ENCODE peak calls at places on chromosomes 4 and X, in four cellular contexts. H is nucleus accumbens, Y is iPS-NIHi11, K is endodermal cell. T is an unnamed sample.
A peak's percentile ranks its signal among the peaks of the same experiment; 100 is the strongest.

GRCh38 chr4:152944678-152945320 is 8.7 kb downstream of the FHDC1 start:
- DNase-seq in H (no peak), Y (no peak), K (no peak), T (no peak)

GRCh38 chr4:129378346-129378745 is 282.4 kb downstream of the C4orf33 start:
- DNase-seq in H (no peak), Y (no peak), K (no peak), T (no peak)

GRCh38 chrX:44674906-44675305 is 132.2 kb upstream of the FUNDC1 start:
- DNase-seq in H (no peak), Y (no peak), K (no peak), T (no peak)

GRCh38 chrX:46812445-46812844 is 24.4 kb upstream of the RP2 start:
- DNase-seq in H (no peak), Y (no peak), K (no peak), T (no peak)

GRCh38 chr4:88366460-88366859 is 12.2 kb upstream of the HERC6 start:
- DNase-seq in H (no peak), Y (no peak), K (no peak), T (no peak)

GRCh38 chr4:140359571-140360427 is 13.6 kb upstream of the SCOC start:
- DNase-seq in H (peak; percentile 34), Y (peak; percentile 69), K (peak; percentile 96), T (peak; percentile 32)

GRCh38 chr4:106385853-106386393 is 17.3 kb upstream of the GIMD1 start:
- DNase-seq in H (no peak), Y (no peak), K (no peak), T (no peak)

GRCh38 chrX:10636337-10636736 is 16.0 kb upstream of the MID1 start:
- DNase-seq in H (no peak), Y (peak; percentile 58), K (peak; percentile 70), T (peak; percentile 16)

GRCh38 chr4:111957992-111958391 is 187.3 kb upstream of the FAM241A start:
- DNase-seq in H (no peak), Y (no peak), K (no peak), T (no peak)